ENCODE peak calls at places on chromosomes 11 and 22, in five cellular contexts. U is NCI-H1105; D is hypothalamus; R is stimulated activated CD4-positive, alpha-beta T cell treated with anti-CD3 and anti-CD28 coated beads, Interleukin-15, amount 100 ng/mL, for 24 hours; Y is mucosa of gallbladder. N is an unnamed sample.

GRCh38 chr11:18936002-18936673 is 3.1 kb downstream of the MRGPRX1 start:
- DNase-seq in U (no peak), D (no peak), R (no peak), Y (no peak), N (no peak)

GRCh38 chr22:27692243-27692642 is 109.3 kb downstream of the MN1 start:
- DNase-seq in U (no peak), D (no peak), R (no peak), Y (no peak), N (no peak)

GRCh38 chr11:47078751-47079524 is 97.7 kb downstream of the ARFGAP2 start:
- DNase-seq in U (no peak), D (no peak), R (no peak), Y (no peak), N (no peak)

GRCh38 chr11:223921-224320 is 12.2 kb downstream of the SIRT3 start:
- DNase-seq in U (no peak), D (no peak), R (no peak), Y (no peak), N (no peak)

GRCh38 chr22:40628354-40629042 is 8.0 kb downstream of the MRTFA start:
- DNase-seq in U (no peak), D (no peak), R (peak), Y (no peak), N (peak)

GRCh38 chr11:3161309-3161708 is 3.8 kb downstream of the OSBPL5 start:
- DNase-seq in U (no peak), D (no peak), R (no peak), Y (no peak), N (no peak)

GRCh38 chr11:2775626-2776350 is 76.0 kb upstream of the KCNQ1OT1 start:
- DNase-seq in U (no peak), D (no peak), R (no peak), Y (peak), N (no peak)

GRCh38 chr22:21713428-21714058 is 22.1 kb downstream of the YPEL1 start:
- DNase-seq in U (no peak), D (no peak), R (no peak), Y (no peak), N (no peak)

GRCh38 chr11:17773674-17774073 is 39.1 kb downstream of the KCNC1 start:
- DNase-seq in U (no peak), D (no peak), R (no peak), Y (no peak), N (no peak)

GRCh38 chr22:19041403-19042074 is 80.7 kb downstream of the DGCR2 start:
- DNase-seq in U (no peak), D (no peak), R (no peak), Y (no peak), N (no peak)

GRCh38 chr11:2091786-2092463 is 47.3 kb downstream of the IGF2 start:
- DNase-seq in U (no peak), D (no peak), R (no peak), Y (no peak), N (peak)

GRCh38 chr11:71568707-71569349 is 3.5 kb downstream of the KRTAP5-10 start:
- DNase-seq in U (no peak), D (no peak), R (no peak), Y (no peak), N (peak)

GRCh38 chr22:50694099-50694498 is 21.5 kb downstream of the SHANK3 start:
- DNase-seq in U (no peak), D (no peak), R (no peak), Y (no peak), N (no peak)

GRCh38 chr22:49297871-49298721 is 529.6 kb downstream of the BRD1 start:
- DNase-seq in U (no peak), D (no peak), R (no peak), Y (peak), N (no peak)

GRCh38 chr11:3206128-3206921 is 12.3 kb downstream of the MRGPRG start:
- DNase-seq in U (no peak), D (no peak), R (no peak), Y (no peak), N (no peak)

GRCh38 chr11:1676254-1676740 is 20.7 kb upstream of the KRTAP5-6 start:
- DNase-seq in U (no peak), D (no peak), R (no peak), Y (no peak), N (no peak)

GRCh38 chr11:117427356-117427874 is 99.8 kb downstream of the CEP164 start:
- DNase-seq in U (no peak), D (no peak), R (no peak), Y (no peak), N (no peak)

GRCh38 chr11:67564230-67564629 is 19.4 kb upstream of the GSTP1 start:
- DNase-seq in U (no peak), D (no peak), R (no peak), Y (no peak), N (no peak)

GRCh38 chr11:2109541-2110019 is 29.6 kb downstream of the IGF2 start:
- DNase-seq in U (no peak), D (no peak), R (no peak), Y (no peak), N (no peak)

GRCh38 chr11:122910775-122911174 is 28.2 kb downstream of the JHY start:
- DNase-seq in U (peak), D (no peak), R (no peak), Y (no peak), N (peak)

GRCh38 chr11:117743121-117743815 is 53.7 kb downstream of the DSCAML1 start:
- DNase-seq in U (peak), D (no peak), R (no peak), Y (no peak), N (no peak)

GRCh38 chr22:46594947-46595298 is 25.3 kb upstream of the GRAMD4 start:
- DNase-seq in U (no peak), D (no peak), R (no peak), Y (no peak), N (no peak)

GRCh38 chr22:27896251-27896650 is 22.8 kb downstream of the PITPNB start:
- DNase-seq in U (no peak), D (no peak), R (peak), Y (no peak), N (no peak)

GRCh38 chr22:37803195-37803635 is 4.5 kb upstream of the GCAT start:
- DNase-seq in U (no peak), D (no peak), R (no peak), Y (no peak), N (no peak)

GRCh38 chr11:72300268-72300667 is 56.3 kb upstream of the PHOX2A start:
- DNase-seq in U (no peak), D (no peak), R (no peak), Y (no peak), N (no peak)

GRCh38 chr22:28930357-28931007 is 47.1 kb downstream of the ZNRF3 start:
- DNase-seq in U (no peak), D (no peak), R (no peak), Y (no peak), N (no peak)